ENCODE peak calls at places on chromosomes 16 and 17, in seven cellular contexts. Y is upper lobe of right lung, X is OCI-LY7, F is heart left ventricle, N is tibial nerve, K is WERI-Rb-1, D is cardiac muscle cell. V is an unnamed sample.
A peak's percentile ranks its signal among the peaks of the same experiment; 100 is the strongest.

GRCh38 chr17:76265624-76266243 is 586 bp downstream of the UBALD2 start:
- DNase-seq in Y (peak; percentile 84), X (peak; percentile 54), F (peak; percentile 64), N (peak; percentile 40), K (peak; percentile 45), D (peak; percentile 68), V (no peak)

GRCh38 chr16:28623172-28623711 is 13.4 kb upstream of the SULT1A1 start:
- DNase-seq in Y (peak; percentile 88), X (peak; percentile 94), F (no peak), N (no peak), K (no peak), D (peak; percentile 44), V (peak; percentile 69)

GRCh38 chr17:51607512-51607911 is 347.2 kb downstream of the UTP18 start:
- DNase-seq in Y (no peak), X (no peak), F (no peak), N (no peak), K (no peak), D (no peak), V (no peak)

GRCh38 chr17:60934723-60935122 is 257.1 kb downstream of the BCAS3 start:
- DNase-seq in Y (no peak), X (no peak), F (no peak), N (no peak), K (no peak), D (no peak), V (no peak)

GRCh38 chr16:77679901-77680300 is 42.4 kb upstream of the NUDT7 start:
- DNase-seq in Y (no peak), X (peak; percentile 67), F (no peak), N (no peak), K (no peak), D (no peak), V (no peak)

GRCh38 chr16:86975445-86975844 is 341.7 kb downstream of the C16orf95 start:
- DNase-seq in Y (peak; percentile 30), X (peak; percentile 33), F (no peak), N (no peak), K (peak; percentile 36), D (peak; percentile 93), V (no peak)

GRCh38 chr17:82948081-82948511 is 108.3 kb upstream of the ZNF750 start:
- DNase-seq in Y (peak; percentile 58), X (no peak), F (no peak), N (no peak), K (no peak), D (no peak), V (no peak)

GRCh38 chr17:16814439-16814838 is 124.4 kb downstream of the CCDC144A start:
- DNase-seq in Y (no peak), X (no peak), F (no peak), N (no peak), K (peak; percentile 91), D (no peak), V (no peak)

GRCh38 chr17:18158022-18158600 is 25.5 kb upstream of the ALKBH5 start:
- DNase-seq in Y (peak; percentile 99), X (peak; percentile 92), F (peak; percentile 92), N (peak; percentile 86), K (no peak), D (peak; percentile 96), V (peak; percentile 89)

GRCh38 chr16:27633221-27633620 is 83.3 kb downstream of the KATNIP start:
- DNase-seq in Y (no peak), X (no peak), F (no peak), N (no peak), K (no peak), D (no peak), V (no peak)

GRCh38 chr17:12982224-12982623 is 35.6 kb downstream of the ELAC2 start:
- DNase-seq in Y (no peak), X (peak; percentile 31), F (no peak), N (no peak), K (no peak), D (no peak), V (no peak)

GRCh38 chr17:3448059-3448630 is 14.5 kb upstream of the OR1E2 start:
- DNase-seq in Y (no peak), X (peak; percentile 6), F (no peak), N (no peak), K (no peak), D (peak; percentile 12), V (no peak)

GRCh38 chr16:87160752-87161337 is 156.3 kb downstream of the C16orf95 start:
- DNase-seq in Y (peak; percentile 51), X (no peak), F (no peak), N (no peak), K (no peak), D (peak; percentile 28), V (no peak)

GRCh38 chr16:60582528-60582927 is 1453.7 kb downstream of the CDH8 start:
- DNase-seq in Y (no peak), X (no peak), F (no peak), N (no peak), K (no peak), D (no peak), V (no peak)

GRCh38 chr16:46649571-46649970 is 28.4 kb upstream of the SHCBP1 start:
- DNase-seq in Y (no peak), X (no peak), F (peak; percentile 51), N (no peak), K (no peak), D (peak; percentile 70), V (peak; percentile 58)

GRCh38 chr17:36592316-36592710 is 634 bp downstream of the DHRS11 start:
- DNase-seq in Y (no peak), X (no peak), F (peak; percentile 19), N (no peak), K (peak; percentile 46), D (peak; percentile 15), V (no peak)

GRCh38 chr17:42891539-42892152 is 9.0 kb upstream of the G6PC1 start:
- DNase-seq in Y (no peak), X (no peak), F (peak; percentile 69), N (no peak), K (no peak), D (no peak), V (no peak)

GRCh38 chr17:78322858-78323455 is 36.9 kb downstream of the SOCS3 start:
- DNase-seq in Y (no peak), X (no peak), F (peak; percentile 78), N (peak; percentile 69), K (no peak), D (peak; percentile 72), V (no peak)

GRCh38 chr17:76240461-76241204 is at the start of gene RNF157:
- DNase-seq in Y (peak; percentile 80), X (no peak), F (peak; percentile 62), N (no peak), K (peak; percentile 82), D (peak; percentile 56), V (no peak)

GRCh38 chr17:69466451-69466850 is 52.0 kb downstream of the MAP2K6 start:
- DNase-seq in Y (no peak), X (no peak), F (no peak), N (no peak), K (no peak), D (no peak), V (no peak)

GRCh38 chr16:5350118-5350517 is 252.5 kb upstream of the EEF2KMT start:
- DNase-seq in Y (no peak), X (no peak), F (no peak), N (no peak), K (peak; percentile 65), D (no peak), V (no peak)
- TF ChIP-seq CTCF in Y (no peak), X (no peak), F (no peak), N (no peak), K (peak; percentile 40), D (no peak), V (no peak)

GRCh38 chr17:22305356-22306071 is 613.2 kb downstream of the KCNJ18 start:
- DNase-seq in Y (no peak), X (no peak), F (no peak), N (no peak), K (no peak), D (no peak), V (no peak)
- H3K27ac ChIP-seq in Y (no peak overlapping the region), X (no peak overlapping the region), F (no peak overlapping the region), N (no peak overlapping the region), K (no peak overlapping the region), D (no peak overlapping the region), V (no peak overlapping the region)

DNA sequence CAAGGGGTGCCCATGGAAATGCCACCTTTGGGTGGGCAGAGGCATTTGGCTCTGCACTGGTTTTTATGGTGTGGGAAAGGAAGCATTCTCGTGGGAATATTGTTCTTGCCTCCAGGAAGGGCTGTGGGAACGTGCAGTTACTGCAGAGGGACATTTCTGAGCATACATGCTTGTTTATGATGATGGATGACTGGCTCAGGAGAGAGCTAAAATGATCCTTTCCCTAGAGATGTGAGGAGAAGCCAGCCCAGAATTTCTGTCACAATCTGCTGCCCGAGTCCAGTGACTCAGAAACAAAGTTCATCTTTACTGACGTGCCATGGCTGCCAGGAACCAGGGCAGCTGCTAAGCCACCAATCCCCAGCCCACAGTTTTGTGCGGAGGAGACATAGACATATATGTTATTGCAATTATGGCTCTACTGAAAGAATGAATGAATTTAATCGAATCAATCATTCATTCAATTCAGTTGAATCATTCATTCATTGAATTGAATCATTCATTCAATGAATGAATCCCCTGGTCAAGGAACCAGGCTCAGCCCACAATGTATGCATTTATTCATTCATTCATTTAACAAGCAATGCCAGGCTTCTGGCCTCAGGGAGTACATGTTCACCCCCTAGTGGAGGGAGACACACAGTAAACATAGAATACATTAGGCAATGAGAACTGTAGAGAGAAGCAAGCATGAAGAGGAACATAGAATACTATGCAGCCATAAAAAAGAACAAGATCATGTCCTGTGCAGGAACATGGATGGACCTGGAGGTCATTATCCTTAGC is 414.4 kb upstream of the HSBP1 start:
- DNase-seq in Y (no peak), X (peak; percentile 0), F (no peak), N (no peak), K (no peak), D (no peak), V (no peak)
- TF ChIP-seq CTCF in Y (no peak), X (peak; percentile 37), F (peak; percentile 9), N (no peak), K (no peak), D (peak; percentile 19), V (no peak)

GRCh38 chr17:7383742-7384488 is 3.0 kb downstream of the TNK1 start:
- DNase-seq in Y (no peak), X (peak; percentile 72), F (no peak), N (no peak), K (no peak), D (peak; percentile 38), V (no peak)

GRCh38 chr17:7380855-7381683 is at the start of gene TNK1:
- DNase-seq in Y (peak; percentile 88), X (no peak), F (peak; percentile 42), N (no peak), K (peak; percentile 72), D (no peak), V (peak; percentile 84)

GRCh38 chr17:7383371-7383741 is 2.5 kb downstream of the TNK1 start:
- DNase-seq in Y (no peak), X (no peak), F (no peak), N (no peak), K (no peak), D (no peak), V (no peak)

GRCh38 chr17:7382901-7383300 is 2.0 kb downstream of the TNK1 start:
- DNase-seq in Y (no peak), X (no peak), F (no peak), N (no peak), K (no peak), D (no peak), V (no peak)

GRCh38 chr17:7384489-7385081 is 3.7 kb downstream of the TNK1 start:
- DNase-seq in Y (no peak), X (peak; percentile 14), F (no peak), N (no peak), K (no peak), D (no peak), V (no peak)
- H3K27ac ChIP-seq in Y (peak overlapping the region; percentile 3), X (no peak overlapping the region), F (no peak overlapping the region), N (peak overlapping the region; percentile 83), K (no peak overlapping the region), D (no peak overlapping the region), V (peak overlapping the region; percentile 20)